ENCODE peak calls at places on chromosomes 11 and 22, in four cellular contexts. C is GM18507, Z is epithelial cell of esophagus, X is naive B cell. B is an unnamed sample.

GRCh38 chr11:104609297-104609696 is 289.0 kb downstream of the CASP12 start:
- DNase-seq in C (no peak), Z (peak; percentile 64), X (peak; percentile 31), B (no peak)

GRCh38 chr11:13208921-13209320 is 68.7 kb upstream of the BMAL1 start:
- DNase-seq in C (no peak), Z (no peak), X (no peak), B (no peak)

GRCh38 chr11:125591659-125592304 is 870 bp upstream of the STT3A start:
- DNase-seq in C (no peak), Z (peak; percentile 64), X (peak; percentile 39), B (no peak)

GRCh38 chr11:70244698-70245097 is 25.8 kb upstream of the PPFIA1 start:
- DNase-seq in C (no peak), Z (no peak), X (no peak), B (no peak)

GRCh38 chr11:12693485-12694181 is 19.4 kb downstream of the TEAD1 start:
- DNase-seq in C (no peak), Z (peak; percentile 95), X (no peak), B (no peak)

GRCh38 chr11:57325735-57326048 is 940 bp upstream of the TNKS1BP1 start:
- DNase-seq in C (no peak), Z (no peak), X (no peak), B (no peak)

GRCh38 chr22:35940166-35940565 is 88.5 kb downstream of the RBFOX2 start:
- DNase-seq in C (no peak), Z (no peak), X (no peak), B (no peak)

GRCh38 chr11:60899021-60899936 is 7.1 kb downstream of the PRPF19 start:
- DNase-seq in C (peak; percentile 36), Z (peak; percentile 70), X (peak; percentile 46), B (no peak)

GRCh38 chr22:19429950-19430889 is 1.3 kb downstream of the HIRA start:
- DNase-seq in C (no peak), Z (peak; percentile 50), X (peak; percentile 22), B (no peak)

GRCh38 chr11:64477675-64478074 is 113.3 kb upstream of the SLC22A12 start:
- DNase-seq in C (no peak), Z (no peak), X (no peak), B (no peak)